ENCODE peak calls at places on chromosomes 2 and 18, in seven cellular contexts. G is fibroblast of lung, Z is suprapubic skin, X is gastrocnemius medialis, W is mesendoderm, S is uterus, N is body of pancreas. B is an unnamed sample.

GRCh38 chr2:37869304-37869703 is 55.8 kb upstream of the RMDN2 start:
- DNase-seq in G (no peak), Z (no peak), X (no peak), W (no peak), S (no peak), N (no peak), B (no peak)

GRCh38 chr2:27379840-27380625 is 501 bp downstream of the ZNF513 start:
- DNase-seq in G (peak; percentile 59), Z (no peak), X (peak; percentile 73), W (peak; percentile 69), S (peak; percentile 70), N (peak; percentile 55), B (peak; percentile 92)

GRCh38 chr18:77203851-77204250 is 45.8 kb upstream of the GALR1 start:
- DNase-seq in G (no peak), Z (no peak), X (no peak), W (no peak), S (no peak), N (no peak), B (no peak)

GRCh38 chr18:9722691-9723090 is 14.6 kb downstream of the RAB31 start:
- DNase-seq in G (no peak), Z (peak; percentile 23), X (no peak), W (peak; percentile 74), S (no peak), N (peak; percentile 79), B (no peak)

GRCh38 chr2:226619707-226620106 is 179.9 kb downstream of the IRS1 start:
- DNase-seq in G (no peak), Z (no peak), X (no peak), W (no peak), S (no peak), N (no peak), B (no peak)

GRCh38 chr2:73214120-73215035 is at the start of gene SMYD5:
- DNase-seq in G (peak; percentile 82), Z (peak; percentile 93), X (peak; percentile 68), W (peak; percentile 91), S (peak; percentile 89), N (peak; percentile 81), B (peak; percentile 92)

GRCh38 chr18:32271649-32272324 is 81.9 kb downstream of the MEP1B start:
- DNase-seq in G (peak; percentile 64), Z (no peak), X (no peak), W (peak; percentile 72), S (no peak), N (peak; percentile 53), B (no peak)

GRCh38 chr18:11995445-11996189 is 14.3 kb downstream of the IMPA2 start:
- DNase-seq in G (peak; percentile 82), Z (no peak), X (peak; percentile 59), W (peak; percentile 89), S (peak; percentile 68), N (peak; percentile 85), B (peak; percentile 88)

GRCh38 chr2:154623819-154624218 is 74.7 kb upstream of the KCNJ3 start:
- DNase-seq in G (peak; percentile 17), Z (no peak), X (no peak), W (peak; percentile 70), S (no peak), N (peak; percentile 43), B (peak; percentile 49)

GRCh38 chr18:79372991-79373390 is 22.7 kb upstream of the NFATC1 start:
- DNase-seq in G (no peak), Z (no peak), X (no peak), W (no peak), S (no peak), N (no peak), B (no peak)

GRCh38 chr2:118835739-118836410 is 11.6 kb downstream of the EN1 start:
- DNase-seq in G (no peak), Z (peak; percentile 76), X (peak; percentile 77), W (peak; percentile 9), S (no peak), N (peak; percentile 40), B (no peak)

GRCh38 chr2:203887680-203888079 is 20.1 kb downstream of the CTLA4 start:
- DNase-seq in G (no peak), Z (no peak), X (no peak), W (no peak), S (no peak), N (no peak), B (no peak)

GRCh38 chr2:210363261-210363660 is 48.3 kb upstream of the MYL1 start:
- DNase-seq in G (no peak), Z (no peak), X (no peak), W (peak; percentile 80), S (no peak), N (no peak), B (no peak)

GRCh38 chr2:30641765-30642341 is 165.4 kb downstream of the CAPN13 start:
- DNase-seq in G (no peak), Z (no peak), X (no peak), W (no peak), S (no peak), N (no peak), B (no peak)

GRCh38 chr2:166417669-166418068 is 41.9 kb upstream of the SCN9A start:
- DNase-seq in G (peak; percentile 74), Z (no peak), X (no peak), W (peak; percentile 45), S (no peak), N (no peak), B (no peak)

GRCh38 chr2:171389325-171389724 is 44.5 kb downstream of the METTL8 start:
- DNase-seq in G (no peak), Z (no peak), X (no peak), W (no peak), S (no peak), N (no peak), B (no peak)

GRCh38 chr2:171391532-171391931 is 42.3 kb downstream of the METTL8 start:
- DNase-seq in G (no peak), Z (no peak), X (no peak), W (peak; percentile 47), S (no peak), N (no peak), B (no peak)

GRCh38 chr2:171393487-171393886 is 40.3 kb downstream of the METTL8 start:
- DNase-seq in G (no peak), Z (no peak), X (no peak), W (no peak), S (no peak), N (no peak), B (no peak)

GRCh38 chr2:171389780-171390179 is 44.0 kb downstream of the METTL8 start:
- DNase-seq in G (no peak), Z (no peak), X (no peak), W (no peak), S (no peak), N (no peak), B (no peak)

GRCh38 chr2:171390941-171391516 is 42.8 kb downstream of the METTL8 start:
- DNase-seq in G (peak; percentile 74), Z (no peak), X (no peak), W (no peak), S (no peak), N (no peak), B (no peak)
- H3K4me1 ChIP-seq in G (peaks cover 3% of the 10 kb centered on the region), Z (no peaks in the 10 kb centered on the region), X (peaks cover 6% of the 10 kb centered on the region), W (peaks cover 4% of the 10 kb centered on the region), S (no peaks in the 10 kb centered on the region), N (no peaks in the 10 kb centered on the region), B (no peaks in the 10 kb centered on the region)

DNA sequence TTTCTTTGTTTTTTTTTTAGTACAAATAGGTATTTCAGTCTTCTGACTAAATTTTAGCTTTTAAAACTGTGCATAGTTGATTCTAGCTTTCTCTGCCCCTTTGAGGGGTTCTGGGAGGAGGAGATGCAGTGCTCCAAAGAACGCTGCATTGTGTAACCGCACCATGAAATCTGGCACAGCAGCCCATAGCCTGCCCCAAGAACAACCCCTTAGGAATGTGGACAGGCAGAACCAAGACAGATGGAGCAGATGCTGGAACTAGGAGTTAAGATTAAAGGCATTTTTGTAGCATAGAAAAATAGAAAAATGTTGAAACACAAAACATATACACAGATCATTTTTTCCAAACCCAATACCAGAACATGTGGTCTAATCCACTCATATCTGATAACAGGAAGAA is 187.5 kb downstream of the SCG2 start:
- DNase-seq in G (peak; percentile 70), Z (no peak), X (peak; percentile 46), W (no peak), S (peak; percentile 70), N (peak; percentile 16), B (peak; percentile 81)
- H3K27ac ChIP-seq in G (no peak overlapping the region), Z (peak overlapping the region; percentile 73), X (no peak overlapping the region), W (no peak overlapping the region), S (peak overlapping the region; percentile 52), N (no peak overlapping the region), B (no peak overlapping the region)

GRCh38 chr2:33133436-33133835 is 186.7 kb downstream of the LTBP1 start:
- DNase-seq in G (peak; percentile 94), Z (no peak), X (peak; percentile 68), W (no peak), S (peak; percentile 46), N (peak; percentile 14), B (no peak)

GRCh38 chr2:33135645-33136044 is 188.9 kb downstream of the LTBP1 start:
- DNase-seq in G (peak; percentile 48), Z (no peak), X (no peak), W (no peak), S (no peak), N (no peak), B (no peak)

GRCh38 chr2:33136056-33136455 is 189.3 kb downstream of the LTBP1 start:
- DNase-seq in G (peak; percentile 63), Z (no peak), X (no peak), W (no peak), S (no peak), N (peak; percentile 16), B (peak; percentile 63)

GRCh38 chr2:33134764-33135560 is 188.2 kb downstream of the LTBP1 start:
- DNase-seq in G (no peak), Z (no peak), X (peak; percentile 30), W (no peak), S (no peak), N (no peak), B (no peak)

GRCh38 chr2:33134086-33134763 is 187.5 kb downstream of the LTBP1 start:
- DNase-seq in G (peak; percentile 100), Z (peak; percentile 87), X (peak; percentile 72), W (no peak), S (peak; percentile 71), N (peak; percentile 26), B (peak; percentile 84)
- H3K27me3 ChIP-seq in G (no peaks in the 10 kb centered on the region), Z (no peaks in the 10 kb centered on the region), X (no peaks in the 10 kb centered on the region), W (no peaks in the 10 kb centered on the region), S (no peaks in the 10 kb centered on the region), N (no peaks in the 10 kb centered on the region), B (no peaks in the 10 kb centered on the region)

GRCh38 chr2:190408538-190409271 is 550 bp downstream of the MFSD6 start:
- DNase-seq in G (no peak), Z (no peak), X (no peak), W (peak; percentile 15), S (peak; percentile 43), N (peak; percentile 69), B (peak; percentile 86)

GRCh38 chr2:190409616-190410015 is 1.5 kb downstream of the MFSD6 start:
- DNase-seq in G (no peak), Z (no peak), X (no peak), W (no peak), S (no peak), N (no peak), B (no peak)

GRCh38 chr2:190412971-190413370 is 4.8 kb downstream of the MFSD6 start:
- DNase-seq in G (no peak), Z (no peak), X (no peak), W (no peak), S (no peak), N (no peak), B (no peak)

GRCh38 chr2:190407662-190408537 is at the start of gene MFSD6:
- DNase-seq in G (no peak), Z (no peak), X (no peak), W (peak; percentile 37), S (peak; percentile 52), N (peak; percentile 67), B (peak; percentile 87)

DNA sequence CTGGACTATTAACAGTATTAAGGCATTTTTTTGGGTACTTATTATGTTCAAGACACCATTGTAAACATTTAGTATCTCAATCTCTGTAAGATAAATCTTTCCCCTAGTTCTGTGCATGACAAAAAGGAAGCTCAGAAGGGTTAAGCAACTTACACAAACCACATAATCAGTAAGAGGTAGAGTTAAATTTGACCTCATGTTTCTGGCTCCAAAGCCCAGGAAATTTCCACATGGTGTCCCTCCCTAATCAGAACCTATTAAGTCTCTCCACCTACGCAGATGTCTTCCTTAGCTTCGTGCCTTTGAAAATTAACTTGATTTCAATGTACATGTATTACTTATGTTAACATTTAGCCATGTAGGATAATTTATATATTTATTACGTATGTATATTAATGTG is 2.0 kb downstream of the MFSD6 start:
- DNase-seq in G (no peak), Z (no peak), X (no peak), W (no peak), S (no peak), N (no peak), B (no peak)
- H3K4me1 ChIP-seq in G (no peaks in the 10 kb centered on the region), Z (peaks cover 69% of the 10 kb centered on the region), X (peaks cover 9% of the 10 kb centered on the region), W (peaks cover 2% of the 10 kb centered on the region), S (no peaks in the 10 kb centered on the region), N (peaks cover 43% of the 10 kb centered on the region), B (no peaks in the 10 kb centered on the region)

B was measured in aorta.